ENCODE peak calls at places on chromosomes 7 and 10, in ten cellular contexts. One of them, this sample, is unnamed.

GRCh38 chr10:75294031-75294437 is 58.3 kb upstream of the COMTD1 start:
- DNase-seq in NCI-H510A: no peak
- DNase-seq in astrocyte of the spinal cord: peak
- DNase-seq in NCI-H146: no peak
- DNase-seq in NCI-H446: no peak
- DNase-seq in activated B cell treated with CpG ODN at 0.5 μM for 24 hours: no peak
- DNase-seq in stomach: no peak
- DNase-seq in foreskin fibroblast: no peak
- DNase-seq in transverse colon: no peak
- DNase-seq in AG04449: no peak
- DNase-seq in this sample: no peak

GRCh38 chr7:17266559-17266958 is 31.9 kb upstream of the AHR start:
- DNase-seq in astrocyte of the spinal cord: no peak
- DNase-seq in NCI-H510A: no peak
- DNase-seq in activated B cell treated with CpG ODN at 0.5 μM for 24 hours: no peak
- DNase-seq in AG04449: no peak
- DNase-seq in transverse colon: no peak
- DNase-seq in NCI-H446: no peak
- DNase-seq in foreskin fibroblast: no peak
- DNase-seq in stomach: no peak
- DNase-seq in NCI-H146: no peak
- DNase-seq in this sample: no peak

GRCh38 chr10:58326967-58327381 is 7.8 kb upstream of the UBE2D1 start:
- DNase-seq in stomach: no peak
- DNase-seq in transverse colon: no peak
- DNase-seq in NCI-H510A: no peak
- DNase-seq in AG04449: no peak
- DNase-seq in NCI-H146: no peak
- DNase-seq in astrocyte of the spinal cord: peak
- DNase-seq in NCI-H446: no peak
- DNase-seq in activated B cell treated with CpG ODN at 0.5 μM for 24 hours: no peak
- DNase-seq in foreskin fibroblast: peak
- DNase-seq in this sample: peak

GRCh38 chr10:122012731-122013130 is 23.8 kb downstream of the TACC2 start:
- DNase-seq in foreskin fibroblast: no peak
- DNase-seq in NCI-H510A: no peak
- DNase-seq in stomach: no peak
- DNase-seq in NCI-H446: no peak
- DNase-seq in transverse colon: no peak
- DNase-seq in activated B cell treated with CpG ODN at 0.5 μM for 24 hours: no peak
- DNase-seq in NCI-H146: no peak
- DNase-seq in astrocyte of the spinal cord: no peak
- DNase-seq in AG04449: no peak
- DNase-seq in this sample: no peak

GRCh38 chr7:65892169-65892568 is 19.3 kb downstream of the VKORC1L1 start:
- DNase-seq in NCI-H146: no peak
- DNase-seq in activated B cell treated with CpG ODN at 0.5 μM for 24 hours: no peak
- DNase-seq in foreskin fibroblast: no peak
- DNase-seq in AG04449: no peak
- DNase-seq in stomach: no peak
- DNase-seq in NCI-H446: no peak
- DNase-seq in NCI-H510A: no peak
- DNase-seq in transverse colon: no peak
- DNase-seq in astrocyte of the spinal cord: no peak
- DNase-seq in this sample: no peak

GRCh38 chr7:14507617-14508016 is 394.9 kb downstream of the DGKB start:
- DNase-seq in transverse colon: no peak
- DNase-seq in NCI-H446: peak
- DNase-seq in NCI-H146: no peak
- DNase-seq in NCI-H510A: no peak
- DNase-seq in foreskin fibroblast: peak
- DNase-seq in astrocyte of the spinal cord: peak
- DNase-seq in stomach: peak
- DNase-seq in activated B cell treated with CpG ODN at 0.5 μM for 24 hours: no peak
- DNase-seq in AG04449: no peak
- DNase-seq in this sample: no peak

GRCh38 chr10:132163278-132163765 is 23.4 kb upstream of the DPYSL4 start:
- DNase-seq in transverse colon: peak
- DNase-seq in NCI-H146: peak
- DNase-seq in AG04449: no peak
- DNase-seq in stomach: peak
- DNase-seq in NCI-H510A: no peak
- DNase-seq in NCI-H446: no peak
- DNase-seq in foreskin fibroblast: no peak
- DNase-seq in activated B cell treated with CpG ODN at 0.5 μM for 24 hours: no peak
- DNase-seq in astrocyte of the spinal cord: no peak
- DNase-seq in this sample: no peak

GRCh38 chr10:114394531-114394930 is 9.8 kb downstream of the AFAP1L2 start:
- DNase-seq in transverse colon: no peak
- DNase-seq in NCI-H446: no peak
- DNase-seq in stomach: no peak
- DNase-seq in AG04449: no peak
- DNase-seq in NCI-H146: no peak
- DNase-seq in astrocyte of the spinal cord: no peak
- DNase-seq in foreskin fibroblast: no peak
- DNase-seq in activated B cell treated with CpG ODN at 0.5 μM for 24 hours: no peak
- DNase-seq in NCI-H510A: no peak
- DNase-seq in this sample: no peak

GRCh38 chr7:55237156-55237721 is 127.9 kb upstream of the LANCL2 start:
- DNase-seq in activated B cell treated with CpG ODN at 0.5 μM for 24 hours: no peak
- DNase-seq in foreskin fibroblast: no peak
- DNase-seq in NCI-H446: no peak
- DNase-seq in astrocyte of the spinal cord: no peak
- DNase-seq in AG04449: no peak
- DNase-seq in stomach: no peak
- DNase-seq in NCI-H146: no peak
- DNase-seq in transverse colon: no peak
- DNase-seq in NCI-H510A: no peak
- DNase-seq in this sample: no peak

GRCh38 chr7:45812946-45813345 is 59.9 kb downstream of the CCDC201 start:
- DNase-seq in NCI-H146: no peak
- DNase-seq in AG04449: no peak
- DNase-seq in transverse colon: no peak
- DNase-seq in astrocyte of the spinal cord: no peak
- DNase-seq in NCI-H510A: no peak
- DNase-seq in foreskin fibroblast: no peak
- DNase-seq in activated B cell treated with CpG ODN at 0.5 μM for 24 hours: no peak
- DNase-seq in NCI-H446: no peak
- DNase-seq in stomach: no peak
- DNase-seq in this sample: no peak

GRCh38 chr7:166370-167060 is 25.9 kb upstream of the FAM20C start:
- DNase-seq in foreskin fibroblast: no peak
- DNase-seq in stomach: no peak
- DNase-seq in NCI-H510A: no peak
- DNase-seq in AG04449: no peak
- DNase-seq in activated B cell treated with CpG ODN at 0.5 μM for 24 hours: no peak
- DNase-seq in NCI-H146: no peak
- DNase-seq in transverse colon: no peak
- DNase-seq in astrocyte of the spinal cord: no peak
- DNase-seq in NCI-H446: no peak
- DNase-seq in this sample: no peak

GRCh38 chr7:29214056-29214455 is 19.5 kb downstream of the CHN2 start:
- DNase-seq in astrocyte of the spinal cord: no peak
- DNase-seq in NCI-H446: no peak
- DNase-seq in transverse colon: no peak
- DNase-seq in NCI-H510A: no peak
- DNase-seq in NCI-H146: no peak
- DNase-seq in stomach: no peak
- DNase-seq in AG04449: no peak
- DNase-seq in foreskin fibroblast: no peak
- DNase-seq in activated B cell treated with CpG ODN at 0.5 μM for 24 hours: no peak
- DNase-seq in this sample: no peak

GRCh38 chr10:131219584-131219886 is 92.0 kb downstream of the TCERG1L start:
- DNase-seq in foreskin fibroblast: no peak
- DNase-seq in stomach: no peak
- DNase-seq in NCI-H510A: no peak
- DNase-seq in NCI-H446: no peak
- DNase-seq in NCI-H146: no peak
- DNase-seq in astrocyte of the spinal cord: no peak
- DNase-seq in transverse colon: no peak
- DNase-seq in AG04449: no peak
- DNase-seq in activated B cell treated with CpG ODN at 0.5 μM for 24 hours: no peak
- DNase-seq in this sample: no peak

GRCh38 chr10:74223755-74224530 is 72.9 kb downstream of the ADK start:
- DNase-seq in astrocyte of the spinal cord: peak
- DNase-seq in transverse colon: no peak
- DNase-seq in AG04449: no peak
- DNase-seq in activated B cell treated with CpG ODN at 0.5 μM for 24 hours: no peak
- DNase-seq in NCI-H510A: no peak
- DNase-seq in stomach: no peak
- DNase-seq in foreskin fibroblast: peak
- DNase-seq in NCI-H446: no peak
- DNase-seq in NCI-H146: no peak
- DNase-seq in this sample: peak

GRCh38 chr7:101410743-101411476 is 48.2 kb downstream of the COL26A1 start:
- DNase-seq in foreskin fibroblast: no peak
- DNase-seq in NCI-H510A: no peak
- DNase-seq in activated B cell treated with CpG ODN at 0.5 μM for 24 hours: peak
- DNase-seq in NCI-H146: no peak
- DNase-seq in transverse colon: peak
- DNase-seq in NCI-H446: no peak
- DNase-seq in AG04449: no peak
- DNase-seq in stomach: peak
- DNase-seq in astrocyte of the spinal cord: no peak
- DNase-seq in this sample: peak

This sample was measured in HFFc6.